ENCODE peak calls at places on chromosomes 11 and 22, in five cellular contexts. H is NT2/D1, Q is HepG2, T is GM12878, I is H1. U is an unnamed sample.
A peak's percentile ranks its signal among the peaks of the same experiment; 100 is the strongest.

GRCh38 chr11:102187416-102188125 is 77.3 kb downstream of the YAP1 start:
- DNase-seq in H (no peak), Q (peak; percentile 41), T (no peak), I (no peak), U (no peak)

GRCh38 chr11:31118566-31118965 is 251.0 kb downstream of the DCDC1 start:
- DNase-seq in H (no peak), Q (no peak), T (no peak), I (no peak), U (no peak)

GRCh38 chr11:106159846-106160245 is 82.4 kb downstream of the AASDHPPT start:
- DNase-seq in H (no peak), Q (no peak), T (no peak), I (no peak), U (no peak)

GRCh38 chr22:36191106-36191836 is 10.3 kb downstream of the APOL4 start:
- DNase-seq in H (no peak), Q (no peak), T (no peak), I (no peak), U (no peak)

GRCh38 chr11:44380009-44380313 is 70.0 kb upstream of the ALX4 start:
- DNase-seq in H (no peak), Q (no peak), T (no peak), I (no peak), U (no peak)

GRCh38 chr22:28014141-28015055 is 95.3 kb upstream of the PITPNB start:
- DNase-seq in H (no peak), Q (no peak), T (no peak), I (no peak), U (no peak)

GRCh38 chr11:63643205-63643604 is 28.0 kb downstream of the ATL3 start:
- DNase-seq in H (no peak), Q (no peak), T (no peak), I (no peak), U (no peak)

GRCh38 chr22:44449061-44449682 is 48.9 kb downstream of the RTL6 start:
- DNase-seq in H (no peak), Q (no peak), T (no peak), I (no peak), U (no peak)

GRCh38 chr11:32428665-32429293 is 6.6 kb downstream of the WT1 start:
- DNase-seq in H (no peak), Q (no peak), T (no peak), I (no peak), U (no peak)

GRCh38 chr11:38392176-38392575 is 1794.1 kb upstream of the RAG2 start:
- DNase-seq in H (no peak), Q (no peak), T (no peak), I (no peak), U (no peak)

GRCh38 chr11:73366953-73367352 is 9.2 kb upstream of the RELT start:
- DNase-seq in H (no peak), Q (no peak), T (no peak), I (no peak), U (no peak)

GRCh38 chr11:113338730-113339129 is 24.3 kb downstream of the TTC12 start:
- DNase-seq in H (no peak), Q (no peak), T (no peak), I (no peak), U (no peak)

GRCh38 chr11:14812776-14813175 is 79.3 kb downstream of the CYP2R1 start:
- DNase-seq in H (peak; percentile 16), Q (no peak), T (no peak), I (no peak), U (no peak)

GRCh38 chr11:6204708-6205107 is 649 bp upstream of the C11orf42 start:
- DNase-seq in H (no peak), Q (peak; percentile 6), T (no peak), I (no peak), U (no peak)

GRCh38 chr11:131584694-131585592 is 214.5 kb downstream of the NTM start:
- DNase-seq in H (no peak), Q (no peak), T (no peak), I (peak; percentile 91), U (peak; percentile 29)

GRCh38 chr11:59097113-59097708 is 9.8 kb upstream of the FAM111B start:
- DNase-seq in H (peak; percentile 30), Q (peak; percentile 60), T (no peak), I (peak; percentile 66), U (no peak)

GRCh38 chr11:19920982-19921381 is 208.3 kb downstream of the NAV2 start:
- DNase-seq in H (no peak), Q (no peak), T (no peak), I (no peak), U (no peak)

GRCh38 chr11:83156996-83157754 is at the start of gene PCF11:
- DNase-seq in H (peak; percentile 3), Q (no peak), T (no peak), I (peak; percentile 88), U (peak; percentile 38)

GRCh38 chr11:72738199-72739141 is 13.7 kb downstream of the ARAP1 start:
- DNase-seq in H (no peak), Q (no peak), T (no peak), I (no peak), U (no peak)

GRCh38 chr11:34218067-34218466 is 112.6 kb downstream of the NAT10 start:
- DNase-seq in H (no peak), Q (no peak), T (no peak), I (no peak), U (no peak)

GRCh38 chr11:1751521-1751921 is 1.1 kb upstream of the IFITM10 start:
- DNase-seq in H (no peak), Q (no peak), T (no peak), I (no peak), U (no peak)

GRCh38 chr11:103731681-103732080 is 304.8 kb upstream of the DDI1 start:
- DNase-seq in H (no peak), Q (no peak), T (no peak), I (no peak), U (no peak)

GRCh38 chr11:43802509-43802908 is 78.1 kb upstream of the ALKBH3 start:
- DNase-seq in H (no peak), Q (peak; percentile 7), T (no peak), I (no peak), U (peak; percentile 7)

GRCh38 chr11:17972987-17973386 is 39.9 kb downstream of the SERGEF start:
- DNase-seq in H (peak; percentile 73), Q (peak; percentile 23), T (no peak), I (peak; percentile 77), U (peak; percentile 74)

GRCh38 chr11:29300441-29300840 is 716.4 kb downstream of the KCNA4 start:
- DNase-seq in H (no peak), Q (no peak), T (no peak), I (no peak), U (no peak)

GRCh38 chr11:131979364-131979763 is 608.9 kb downstream of the NTM start:
- DNase-seq in H (no peak), Q (no peak), T (no peak), I (no peak), U (no peak)

GRCh38 chr22:43236401-43237166 is 49.6 kb upstream of the TTLL12 start:
- DNase-seq in H (no peak), Q (no peak), T (no peak), I (no peak), U (no peak)

GRCh38 chr11:76669901-76670474 is 559 bp downstream of the LRRC32 start:
- DNase-seq in H (no peak), Q (no peak), T (no peak), I (no peak), U (no peak)

GRCh38 chr11:103878646-103879045 is 157.8 kb upstream of the DDI1 start:
- DNase-seq in H (no peak), Q (no peak), T (no peak), I (no peak), U (no peak)

GRCh38 chr22:46846154-46846831 is 83.8 kb downstream of the TBC1D22A start:
- DNase-seq in H (no peak), Q (no peak), T (no peak), I (no peak), U (no peak)
- TF ChIP-seq SUZ12 in H (no peak), Q (no peak), T (no peak), I (no peak), U (no peak)

DNA sequence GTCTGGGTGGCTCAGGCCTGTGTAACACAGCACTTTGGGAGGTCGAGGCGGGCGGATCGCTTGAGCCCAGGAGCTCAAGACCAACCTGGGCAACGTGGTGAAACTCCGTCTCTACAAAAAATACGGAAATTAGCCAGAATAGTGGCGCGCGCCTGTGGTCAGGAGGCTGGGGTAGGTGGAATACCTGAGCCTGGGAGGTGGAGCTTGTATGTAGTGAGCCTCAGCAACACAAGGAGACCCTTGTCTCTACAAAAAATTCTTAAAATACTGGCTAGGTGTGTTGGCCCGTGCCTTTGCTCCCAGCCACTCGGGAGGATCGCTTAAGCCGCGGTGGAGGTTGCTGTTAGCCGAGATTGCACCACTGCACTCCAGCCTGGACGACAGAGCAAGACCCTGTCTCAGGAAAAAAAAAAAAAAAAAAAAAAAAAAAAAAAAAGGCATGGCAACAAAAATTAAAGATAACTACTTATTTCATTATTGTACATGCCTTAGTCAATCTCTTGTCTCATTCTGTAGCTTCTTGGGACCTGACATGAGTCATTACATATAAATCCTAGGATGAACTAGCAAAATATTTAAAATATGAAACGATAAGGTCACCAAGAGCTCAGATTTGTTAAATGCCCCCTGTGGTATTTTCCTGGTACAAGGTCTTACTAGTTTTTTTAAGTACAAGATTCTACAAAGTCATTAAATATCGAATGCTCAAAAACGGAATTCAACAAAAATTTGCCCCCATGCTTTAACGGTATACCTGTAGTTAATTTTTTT is 1.1 kb downstream of the TAF1D start:
- DNase-seq in H (no peak), Q (peak; percentile 75), T (no peak), I (no peak), U (no peak)
- TF ChIP-seq SUZ12 in H (no peak), Q (no peak), T (no peak), I (no peak), U (no peak)

DNA sequence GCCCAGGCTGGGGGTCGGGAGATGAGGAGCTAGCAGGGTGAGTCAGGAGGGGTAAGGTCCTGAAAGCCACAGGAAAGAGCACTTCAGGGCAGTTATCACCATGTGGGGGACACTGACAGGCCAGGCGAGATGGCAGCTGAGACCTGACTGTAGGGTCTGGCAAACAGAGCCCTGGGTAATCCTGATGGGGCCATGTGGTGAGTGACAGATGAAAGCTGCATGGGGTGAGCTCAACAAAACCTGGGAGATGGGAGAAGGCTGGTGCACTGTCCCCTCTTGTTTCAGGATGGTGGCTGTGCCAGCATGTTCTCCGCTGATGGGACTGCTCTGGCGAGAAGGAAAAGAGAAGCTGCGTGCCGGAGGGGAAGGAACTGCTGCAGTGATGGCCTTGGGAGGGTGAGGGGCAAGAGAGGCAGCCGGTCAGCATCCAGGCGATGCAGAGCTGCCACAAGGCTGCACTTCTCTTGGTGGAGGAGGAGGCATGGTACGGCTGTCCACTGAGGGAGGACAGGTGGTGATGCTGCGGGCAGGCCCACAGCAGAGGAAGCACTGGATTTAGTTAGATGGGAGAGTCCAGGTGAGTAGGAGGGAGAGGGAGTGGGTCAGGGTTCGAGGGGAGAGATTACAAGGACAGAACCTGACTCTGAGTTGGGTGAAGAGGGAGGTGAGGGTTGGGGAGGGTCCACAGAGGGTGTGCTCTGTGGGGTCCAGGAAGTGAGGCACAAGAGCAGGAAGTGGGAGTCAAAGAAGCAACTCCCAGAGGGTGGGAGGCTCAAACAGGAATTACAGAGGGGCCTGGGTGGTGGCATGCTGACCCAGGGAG is 3.8 kb downstream of the TOP3B start:
- DNase-seq in H (no peak), Q (no peak), T (no peak), I (no peak), U (no peak)
- TF ChIP-seq SUZ12 in H (no peak), Q (no peak), T (no peak), I (no peak), U (no peak)

DNA sequence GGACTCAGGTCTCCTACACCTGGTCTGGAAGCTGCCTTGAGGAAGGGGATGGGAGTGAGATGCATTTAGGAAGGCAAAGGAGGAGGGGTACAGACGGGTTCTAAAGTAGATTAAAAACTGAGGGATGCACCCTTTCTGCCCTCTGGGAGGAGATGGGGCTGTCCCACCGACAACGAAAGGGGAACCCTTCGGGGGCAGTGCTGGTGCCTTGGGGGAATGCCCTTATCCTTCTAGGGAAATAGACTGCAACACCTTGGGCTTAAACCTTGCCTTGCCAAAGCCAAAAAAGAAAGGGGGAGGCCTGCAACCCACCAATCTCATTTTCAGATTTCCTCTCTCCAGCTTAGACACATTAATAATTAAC is 89.8 kb downstream of the PLEKHA7 start:
- DNase-seq in H (no peak), Q (no peak), T (no peak), I (no peak), U (no peak)
- TF ChIP-seq SUZ12 in H (no peak), Q (no peak), T (no peak), I (no peak), U (no peak)